ENCODE peak calls at places on chromosomes 2 and 18, in seven cellular contexts. O is fibroblast of lung, M is foreskin fibroblast, L is astrocyte, Y is astrocyte of the cerebellum, A is PC-9, G is lower leg skin. I is an unnamed sample.
A peak's percentile ranks its signal among the peaks of the same experiment; 100 is the strongest.

GRCh38 chr2:33785201-33786106 is 186.4 kb upstream of the FAM98A start:
- DNase-seq in O (no peak), M (no peak), L (peak; percentile 65), Y (peak; percentile 20), A (no peak), G (no peak), I (peak; percentile 26)

GRCh38 chr2:180730976-180731375 is 249.4 kb upstream of the UBE2E3 start:
- DNase-seq in O (peak; percentile 50), M (peak; percentile 43), L (no peak), Y (no peak), A (no peak), G (no peak), I (no peak)

GRCh38 chr2:75098856-75099255 is 100.5 kb downstream of the TACR1 start:
- DNase-seq in O (peak; percentile 32), M (no peak), L (peak; percentile 24), Y (peak; percentile 8), A (peak; percentile 11), G (no peak), I (no peak)

GRCh38 chr2:228657807-228658402 is 476.4 kb upstream of the SPHKAP start:
- DNase-seq in O (peak; percentile 69), M (peak; percentile 33), L (peak; percentile 9), Y (peak; percentile 22), A (peak; percentile 1), G (no peak), I (no peak)

GRCh38 chr2:199602896-199603482 is 145.2 kb upstream of the SATB2 start:
- DNase-seq in O (no peak), M (no peak), L (peak; percentile 38), Y (no peak), A (no peak), G (no peak), I (peak; percentile 80)

GRCh38 chr2:61762292-61762691 is 91.6 kb downstream of the FAM161A start:
- DNase-seq in O (no peak), M (no peak), L (no peak), Y (no peak), A (no peak), G (no peak), I (peak; percentile 2)

GRCh38 chr2:178202927-178203326 is 8.6 kb downstream of the OSBPL6 start:
- DNase-seq in O (no peak), M (no peak), L (no peak), Y (no peak), A (no peak), G (no peak), I (no peak)

GRCh38 chr2:88880441-88880953 is 189.0 kb downstream of the RPIA start:
- DNase-seq in O (peak; percentile 57), M (peak; percentile 20), L (peak; percentile 12), Y (peak; percentile 19), A (peak; percentile 9), G (no peak), I (peak; percentile 9)

GRCh38 chr18:9742588-9743131 is 34.6 kb downstream of the RAB31 start:
- DNase-seq in O (no peak), M (peak; percentile 37), L (peak; percentile 75), Y (no peak), A (peak; percentile 29), G (no peak), I (no peak)

GRCh38 chr2:46469116-46469515 is 10.2 kb upstream of the TMEM247 start:
- DNase-seq in O (no peak), M (no peak), L (no peak), Y (no peak), A (no peak), G (no peak), I (no peak)

GRCh38 chr2:27245116-27245515 is 17.7 kb downstream of the SLC30A3 start:
- DNase-seq in O (no peak), M (no peak), L (no peak), Y (no peak), A (no peak), G (no peak), I (no peak)

GRCh38 chr18:22813648-22814328 is 119.3 kb upstream of the RBBP8 start:
- DNase-seq in O (peak; percentile 63), M (no peak), L (peak; percentile 33), Y (no peak), A (no peak), G (no peak), I (no peak)

GRCh38 chr2:212282596-212283330 is 255.8 kb downstream of the ERBB4 start:
- DNase-seq in O (no peak), M (no peak), L (peak; percentile 2), Y (peak; percentile 24), A (no peak), G (no peak), I (peak; percentile 86)

GRCh38 chr2:217402622-217403383 is 542.9 kb upstream of the TNP1 start:
- DNase-seq in O (peak; percentile 73), M (no peak), L (no peak), Y (no peak), A (peak; percentile 55), G (no peak), I (peak; percentile 58)

GRCh38 chr18:45050712-45051639 is 370.3 kb downstream of the SETBP1 start:
- DNase-seq in O (peak; percentile 98), M (peak; percentile 77), L (peak; percentile 94), Y (peak; percentile 83), A (no peak), G (no peak), I (peak; percentile 37)

DNA sequence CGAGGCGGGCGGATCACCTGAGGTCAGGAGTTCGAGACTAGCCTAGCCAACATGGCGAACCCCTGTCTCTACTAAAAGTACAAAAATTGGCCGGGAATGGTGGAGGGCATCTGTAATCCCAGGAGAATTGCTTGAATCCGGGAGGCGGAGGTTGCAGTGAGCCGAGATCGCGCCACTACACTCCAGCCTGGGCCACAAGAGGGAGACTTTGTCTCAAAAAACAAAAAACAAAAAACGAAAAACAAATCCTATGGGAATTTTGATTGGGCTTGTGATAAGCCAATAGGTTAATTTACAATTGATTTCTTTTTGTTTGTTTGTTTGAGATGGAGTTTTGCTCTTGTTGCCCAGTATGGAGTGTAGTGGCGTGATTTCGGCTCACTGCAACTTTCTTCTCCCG is 24.2 kb upstream of the TOGARAM2 start:
- DNase-seq in O (peak; percentile 26), M (no peak), L (no peak), Y (no peak), A (no peak), G (no peak), I (no peak)
- TF ChIP-seq CTCF in O (peak; percentile 34), M (peak; percentile 11), L (peak; percentile 27), Y (peak; percentile 31), A (peak; percentile 45), G (peak; percentile 45), I (peak; percentile 67)

DNA sequence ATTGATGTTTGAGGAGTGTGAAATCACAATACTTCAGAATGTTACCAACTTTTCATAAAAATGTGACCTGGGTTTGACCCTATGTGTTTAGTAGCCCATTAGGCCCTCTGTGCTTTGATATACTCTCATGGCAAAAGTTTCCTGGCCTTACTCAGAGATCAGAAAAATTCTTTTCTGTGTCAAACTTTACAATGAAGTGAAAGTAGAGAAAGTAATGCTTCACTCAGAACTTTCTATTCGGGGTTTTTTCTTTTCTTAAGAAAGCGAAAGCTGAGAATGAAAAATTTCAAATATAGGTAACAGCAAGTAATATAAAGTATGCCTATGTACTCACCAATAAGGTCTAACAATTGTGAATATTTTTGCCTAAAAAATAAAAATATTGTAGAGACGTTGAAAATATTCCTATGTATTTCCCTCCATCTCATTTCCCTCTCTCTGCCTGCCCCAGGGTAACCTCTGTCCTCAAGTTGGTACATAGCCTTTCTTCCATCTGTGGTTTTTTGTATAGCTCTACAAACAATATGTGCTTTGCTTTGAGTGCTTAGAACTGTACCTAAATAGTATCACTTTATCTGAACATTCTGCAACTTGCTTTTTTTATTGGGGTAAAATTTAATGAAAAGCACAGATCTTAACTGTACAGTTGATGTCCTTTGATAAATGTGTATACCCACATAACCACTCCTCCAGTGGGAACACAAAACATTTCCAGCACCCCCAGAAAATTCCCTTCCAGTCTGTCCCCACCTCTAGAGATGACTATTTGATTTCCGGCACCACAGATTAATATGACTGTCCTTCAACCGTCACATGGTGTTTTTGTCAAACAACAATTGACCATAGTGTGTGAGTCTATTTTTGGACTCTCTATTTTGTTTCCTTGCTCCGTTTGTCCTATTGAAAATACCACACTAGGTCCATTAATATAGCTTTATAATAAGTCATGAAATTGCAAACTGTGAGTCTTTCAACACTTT is 10.3 kb upstream of the ACKR3 start:
- DNase-seq in O (no peak), M (no peak), L (no peak), Y (no peak), A (no peak), G (no peak), I (no peak)
- H3K4me3 ChIP-seq in O (no peak overlapping the region), M (no peak overlapping the region), L (no peak overlapping the region), Y (no peak overlapping the region), A (no peak overlapping the region), G (no peak overlapping the region), I (no peak overlapping the region)

GRCh38 chr2:14942991-14943390 is 310.5 kb downstream of the LRATD1 start:
- DNase-seq in O (no peak), M (no peak), L (peak; percentile 24), Y (no peak), A (no peak), G (no peak), I (peak; percentile 24)

GRCh38 chr2:14941151-14941631 is 308.7 kb downstream of the LRATD1 start:
- DNase-seq in O (peak; percentile 35), M (no peak), L (peak; percentile 53), Y (peak; percentile 24), A (no peak), G (no peak), I (no peak)

DNA sequence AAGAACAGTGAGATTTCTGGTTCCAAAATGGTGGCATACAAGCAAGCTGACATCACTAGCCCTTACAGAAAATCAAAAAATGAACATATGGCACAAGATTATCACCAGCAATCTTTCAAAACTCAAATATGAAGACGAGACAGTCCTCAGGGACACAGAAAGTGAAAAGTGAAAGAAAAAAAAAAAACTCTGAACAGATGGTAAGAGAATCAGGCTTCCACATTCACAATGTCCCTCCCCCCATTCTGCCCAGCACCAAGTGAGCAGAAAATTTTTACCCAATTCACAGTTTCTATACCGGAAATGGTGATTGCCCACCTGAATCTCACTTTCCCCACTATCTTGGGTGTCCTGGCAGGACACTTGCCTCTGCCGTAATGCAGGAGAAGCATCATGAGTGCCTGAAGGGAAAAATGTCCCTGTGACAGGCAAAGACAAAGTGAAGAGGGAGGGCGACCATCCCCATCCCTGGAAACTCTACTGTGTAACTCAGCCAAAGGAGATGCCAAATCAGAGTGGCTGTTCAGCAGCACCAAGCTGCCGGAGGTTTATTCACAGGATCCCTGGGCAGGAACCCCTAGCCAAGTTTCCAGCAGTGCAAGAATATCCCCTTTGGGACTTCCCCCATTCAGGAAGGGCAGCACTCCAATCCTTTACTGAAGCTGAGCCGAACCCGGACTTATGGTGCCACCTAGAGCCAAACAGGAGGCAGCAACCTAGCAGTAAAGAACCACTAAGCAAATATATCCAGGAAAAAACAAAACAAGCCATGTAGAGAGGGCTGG is 312.2 kb downstream of the LRATD1 start:
- DNase-seq in O (peak; percentile 23), M (no peak), L (peak; percentile 26), Y (peak; percentile 12), A (no peak), G (no peak), I (no peak)
- TF ChIP-seq CTCF in O (peak; percentile 22), M (peak; percentile 6), L (peak; percentile 41), Y (peak; percentile 45), A (peak; percentile 67), G (no peak), I (peak; percentile 43)

DNA sequence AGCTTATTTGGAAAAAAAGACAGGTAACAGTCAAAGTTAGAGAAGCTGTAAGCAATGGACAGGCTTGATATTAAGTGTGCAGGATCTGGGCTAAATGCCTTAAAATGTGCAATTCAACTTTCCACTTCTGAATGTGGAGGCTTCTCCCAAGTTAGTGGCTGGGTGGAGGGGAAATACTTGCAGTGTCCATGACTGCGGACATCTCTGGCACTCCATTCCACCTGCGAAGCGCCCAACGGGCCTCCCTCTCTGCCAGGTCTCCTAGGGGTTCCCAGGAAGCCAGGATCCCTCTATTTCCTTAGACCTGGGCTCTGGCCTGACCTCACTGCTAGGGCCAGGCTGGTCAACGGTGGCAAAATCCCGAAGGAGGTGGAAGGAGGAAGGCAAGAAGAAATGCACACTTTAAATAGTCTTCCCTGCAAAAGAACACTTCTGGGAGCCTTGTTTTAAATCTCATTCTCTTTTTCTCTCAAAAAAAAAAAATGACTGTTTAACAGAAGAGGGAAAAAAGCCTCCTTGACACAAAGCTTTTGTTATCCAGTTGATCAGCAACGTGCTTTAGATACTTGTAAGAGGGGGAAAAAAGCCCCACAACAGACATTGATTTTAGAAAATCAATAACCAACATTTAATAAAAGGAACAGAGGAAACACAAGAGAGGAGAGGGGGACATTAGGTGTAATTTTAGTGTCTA is 5.0 kb downstream of the ZEB2 start:
- DNase-seq in O (peak; percentile 48), M (no peak), L (no peak), Y (no peak), A (no peak), G (no peak), I (no peak)
- H3K4me3 ChIP-seq in O (peak overlapping the region; percentile 80), M (peak overlapping the region; percentile 86), L (peak overlapping the region; percentile 73), Y (peak overlapping the region; percentile 73), A (no peak overlapping the region), G (peak overlapping the region; percentile 73), I (peak overlapping the region; percentile 86)